ENCODE peak calls at places on chromosome 15, in six cellular contexts. T, X, P, W, E and I are unnamed samples.

GRCh38 chr15:43903864-43904290 is 77.1 kb downstream of the WDR76 start:
- DNase-seq in T (peak), X (peak), P (peak), W (peak), E (peak), I (peak)

GRCh38 chr15:52528465-52529288 is at the start of gene MYO5A:
- DNase-seq in T (peak), X (peak), P (peak), W (peak), E (peak), I (peak)

GRCh38 chr15:75479670-75480069 is 28.2 kb upstream of the SIN3A start:
- DNase-seq in T (no peak), X (no peak), P (no peak), W (no peak), E (no peak), I (no peak)

GRCh38 chr15:42143866-42144625 is 12.4 kb downstream of the PLA2G4F start:
- DNase-seq in T (no peak), X (no peak), P (no peak), W (no peak), E (no peak), I (no peak)

GRCh38 chr15:58330468-58330793 is 101.4 kb upstream of the LIPC start:
- DNase-seq in T (no peak), X (no peak), P (no peak), W (no peak), E (no peak), I (no peak)

GRCh38 chr15:99143655-99144610 is 39.1 kb downstream of the SYNM start:
- DNase-seq in T (no peak), X (no peak), P (no peak), W (peak), E (no peak), I (no peak)

GRCh38 chr15:90529008-90529368 is 735 bp upstream of the CRTC3 start:
- DNase-seq in T (no peak), X (no peak), P (no peak), W (no peak), E (no peak), I (no peak)

GRCh38 chr15:96330064-96330449 is 443 bp upstream of the NR2F2 start:
- DNase-seq in T (peak), X (no peak), P (peak), W (peak), E (no peak), I (no peak)

GRCh38 chr15:93308026-93308670 is 219.1 kb upstream of the RGMA start:
- DNase-seq in T (no peak), X (no peak), P (no peak), W (no peak), E (no peak), I (no peak)

GRCh38 chr15:45645026-45645980 is 10.5 kb downstream of the SQOR start:
- DNase-seq in T (peak), X (peak), P (no peak), W (peak), E (no peak), I (peak)

GRCh38 chr15:41981373-41982132 is 9.2 kb upstream of the EHD4 start:
- DNase-seq in T (no peak), X (no peak), P (no peak), W (no peak), E (no peak), I (no peak)

GRCh38 chr15:70337292-70338186 is 239.8 kb upstream of the TLE3 start:
- DNase-seq in T (no peak), X (no peak), P (no peak), W (no peak), E (no peak), I (no peak)